ENCODE peak calls at places on chromosomes 7 and 10, in four cellular contexts. One of them, this sample, is unnamed.

GRCh38 chr10:103679096-103679790 is 176.1 kb downstream of the SH3PXD2A start:
- DNase-seq in BE2C: no peak
- DNase-seq in brain microvascular endothelial cell: no peak
- DNase-seq in transverse colon: peak; percentile 50
- DNase-seq in this sample: no peak

GRCh38 chr7:108294595-108294994 is 161.6 kb downstream of the NRCAM start:
- DNase-seq in BE2C: peak; percentile 56
- DNase-seq in transverse colon: no peak
- DNase-seq in brain microvascular endothelial cell: no peak
- DNase-seq in this sample: no peak

GRCh38 chr10:36559412-36559811 is 566.0 kb upstream of the ANKRD30A start:
- DNase-seq in BE2C: no peak
- DNase-seq in brain microvascular endothelial cell: peak; percentile 20
- DNase-seq in transverse colon: no peak
- DNase-seq in this sample: no peak

GRCh38 chr7:69620063-69620462 is 21.8 kb downstream of the AUTS2 start:
- DNase-seq in transverse colon: no peak
- DNase-seq in BE2C: no peak
- DNase-seq in brain microvascular endothelial cell: no peak
- DNase-seq in this sample: no peak

GRCh38 chr10:1635340-1635739 is 102.0 kb downstream of the ADARB2 start:
- DNase-seq in BE2C: no peak
- DNase-seq in brain microvascular endothelial cell: no peak
- DNase-seq in transverse colon: no peak
- DNase-seq in this sample: no peak

GRCh38 chr7:114645451-114645850 is 230.8 kb downstream of the FOXP2 start:
- DNase-seq in BE2C: no peak
- DNase-seq in brain microvascular endothelial cell: no peak
- DNase-seq in transverse colon: no peak
- DNase-seq in this sample: no peak

GRCh38 chr7:8125680-8126444 is 136.1 kb downstream of the ICA1 start:
- DNase-seq in BE2C: no peak
- DNase-seq in transverse colon: peak; percentile 42
- DNase-seq in brain microvascular endothelial cell: no peak
- DNase-seq in this sample: no peak

GRCh38 chr10:98423691-98424120 is 8.7 kb upstream of the PYROXD2 start:
- DNase-seq in brain microvascular endothelial cell: no peak
- DNase-seq in transverse colon: no peak
- DNase-seq in BE2C: no peak
- DNase-seq in this sample: no peak

GRCh38 chr10:8086315-8086714 is 31.8 kb downstream of the GATA3 start:
- DNase-seq in BE2C: no peak
- DNase-seq in brain microvascular endothelial cell: no peak
- DNase-seq in transverse colon: no peak
- DNase-seq in this sample: no peak

GRCh38 chr7:99969298-99969697 is 6.5 kb downstream of the AZGP1 start:
- DNase-seq in BE2C: no peak
- DNase-seq in brain microvascular endothelial cell: no peak
- DNase-seq in transverse colon: no peak
- DNase-seq in this sample: no peak
- H3K4me3 ChIP-seq in BE2C: no peak overlapping the region
- H3K4me3 ChIP-seq in brain microvascular endothelial cell: no peak overlapping the region
- H3K4me3 ChIP-seq in transverse colon: no peak overlapping the region
- H3K4me3 ChIP-seq in this sample: no peak overlapping the region

GRCh38 chr10:93570383-93570782 is 3.9 kb downstream of the FFAR4 start:
- DNase-seq in BE2C: no peak
- DNase-seq in transverse colon: no peak
- DNase-seq in brain microvascular endothelial cell: no peak
- DNase-seq in this sample: no peak

GRCh38 chr10:93565421-93565820 is 1.0 kb upstream of the FFAR4 start:
- DNase-seq in BE2C: no peak
- DNase-seq in transverse colon: no peak
- DNase-seq in brain microvascular endothelial cell: no peak
- DNase-seq in this sample: no peak

GRCh38 chr10:93566435-93567276 is at the start of gene FFAR4:
- DNase-seq in transverse colon: peak; percentile 58
- DNase-seq in brain microvascular endothelial cell: no peak
- DNase-seq in BE2C: no peak
- DNase-seq in this sample: peak; percentile 67

GRCh38 chr10:93567277-93568104 is 1.0 kb downstream of the FFAR4 start:
- DNase-seq in transverse colon: no peak
- DNase-seq in brain microvascular endothelial cell: no peak
- DNase-seq in BE2C: no peak
- DNase-seq in this sample: no peak

GRCh38 chr10:93568105-93568390 is 1.6 kb downstream of the FFAR4 start:
- DNase-seq in brain microvascular endothelial cell: no peak
- DNase-seq in transverse colon: no peak
- DNase-seq in BE2C: no peak
- DNase-seq in this sample: no peak
- H3K4me3 ChIP-seq in brain microvascular endothelial cell: no peak overlapping the region
- H3K4me3 ChIP-seq in transverse colon: peak overlapping the region; percentile 50
- H3K4me3 ChIP-seq in BE2C: no peak overlapping the region
- H3K4me3 ChIP-seq in this sample: peak overlapping the region; percentile 56

DNA sequence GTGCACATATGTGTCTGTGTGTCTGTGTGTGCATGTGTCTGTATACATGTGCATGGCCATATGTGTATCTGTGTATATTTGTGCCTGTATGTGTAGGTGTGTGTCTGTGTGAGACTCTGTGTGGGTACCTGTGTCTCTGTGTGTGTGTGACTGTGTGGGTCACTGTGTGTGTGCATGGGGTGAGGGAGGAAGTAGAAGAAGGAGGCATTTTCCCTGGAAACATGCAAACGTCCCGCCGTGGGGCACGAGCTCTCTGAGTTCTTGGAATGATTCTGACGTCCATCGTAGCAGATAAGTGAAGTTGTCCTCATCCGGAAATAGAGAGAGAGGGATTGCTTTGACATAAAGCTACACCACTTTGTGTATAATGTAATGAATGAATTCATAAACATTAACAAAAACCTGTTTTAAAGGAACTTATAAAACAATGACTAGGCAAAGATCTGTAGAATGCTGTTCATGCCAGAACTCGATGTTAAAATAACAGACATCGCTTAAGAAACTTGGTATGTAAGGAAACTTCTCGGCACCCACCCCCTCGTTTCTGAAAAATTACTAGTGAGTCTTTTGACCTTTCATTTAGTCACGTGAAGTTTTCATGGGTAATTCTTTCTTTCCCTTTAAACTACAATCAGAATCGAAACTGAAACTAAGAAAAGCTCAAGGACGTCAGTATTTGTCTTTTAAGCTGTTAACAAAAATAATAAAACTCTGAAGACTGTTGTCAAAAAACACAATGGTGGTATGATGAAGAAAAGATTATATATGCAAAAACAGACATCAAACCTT is 43.6 kb upstream of the KLF6 start:
- DNase-seq in brain microvascular endothelial cell: peak; percentile 73
- DNase-seq in transverse colon: no peak
- DNase-seq in BE2C: no peak
- DNase-seq in this sample: no peak
- H3K4me3 ChIP-seq in brain microvascular endothelial cell: peak overlapping the region; percentile 33
- H3K4me3 ChIP-seq in transverse colon: peak overlapping the region; percentile 41
- H3K4me3 ChIP-seq in BE2C: no peak overlapping the region
- H3K4me3 ChIP-seq in this sample: no peak overlapping the region

GRCh38 chr7:101853684-101854083 is 36.3 kb downstream of the CUX1 start:
- DNase-seq in transverse colon: no peak
- DNase-seq in BE2C: no peak
- DNase-seq in brain microvascular endothelial cell: no peak
- DNase-seq in this sample: no peak
- H3K4me3 ChIP-seq in transverse colon: no peak overlapping the region
- H3K4me3 ChIP-seq in BE2C: no peak overlapping the region
- H3K4me3 ChIP-seq in brain microvascular endothelial cell: no peak overlapping the region
- H3K4me3 ChIP-seq in this sample: no peak overlapping the region

GRCh38 chr7:85396676-85397075 is 209.8 kb upstream of the SEMA3D start:
- DNase-seq in BE2C: no peak
- DNase-seq in transverse colon: no peak
- DNase-seq in brain microvascular endothelial cell: no peak
- DNase-seq in this sample: no peak

DNA sequence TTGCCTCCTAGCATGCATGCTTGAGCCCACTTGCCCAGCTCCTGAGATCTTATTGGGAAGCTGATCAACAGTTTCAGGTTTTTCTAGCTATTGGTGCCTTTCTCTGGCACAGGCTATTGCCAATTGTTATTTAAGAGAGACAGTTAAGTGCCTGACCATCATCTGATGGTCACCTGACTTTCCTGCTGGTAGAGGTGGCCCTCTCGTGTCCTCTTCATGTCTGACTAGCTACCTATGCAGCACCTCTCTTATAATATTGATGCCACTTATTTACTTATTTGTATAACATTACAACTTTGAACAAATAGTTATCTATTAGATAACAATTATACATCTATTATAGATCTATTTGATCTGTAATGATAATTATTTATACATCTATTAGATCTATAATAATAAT is 205.9 kb upstream of the SEMA3D start:
- DNase-seq in transverse colon: no peak
- DNase-seq in BE2C: no peak
- DNase-seq in brain microvascular endothelial cell: no peak
- DNase-seq in this sample: no peak
- H3K4me3 ChIP-seq in transverse colon: no peak overlapping the region
- H3K4me3 ChIP-seq in BE2C: no peak overlapping the region
- H3K4me3 ChIP-seq in brain microvascular endothelial cell: no peak overlapping the region
- H3K4me3 ChIP-seq in this sample: no peak overlapping the region

DNA sequence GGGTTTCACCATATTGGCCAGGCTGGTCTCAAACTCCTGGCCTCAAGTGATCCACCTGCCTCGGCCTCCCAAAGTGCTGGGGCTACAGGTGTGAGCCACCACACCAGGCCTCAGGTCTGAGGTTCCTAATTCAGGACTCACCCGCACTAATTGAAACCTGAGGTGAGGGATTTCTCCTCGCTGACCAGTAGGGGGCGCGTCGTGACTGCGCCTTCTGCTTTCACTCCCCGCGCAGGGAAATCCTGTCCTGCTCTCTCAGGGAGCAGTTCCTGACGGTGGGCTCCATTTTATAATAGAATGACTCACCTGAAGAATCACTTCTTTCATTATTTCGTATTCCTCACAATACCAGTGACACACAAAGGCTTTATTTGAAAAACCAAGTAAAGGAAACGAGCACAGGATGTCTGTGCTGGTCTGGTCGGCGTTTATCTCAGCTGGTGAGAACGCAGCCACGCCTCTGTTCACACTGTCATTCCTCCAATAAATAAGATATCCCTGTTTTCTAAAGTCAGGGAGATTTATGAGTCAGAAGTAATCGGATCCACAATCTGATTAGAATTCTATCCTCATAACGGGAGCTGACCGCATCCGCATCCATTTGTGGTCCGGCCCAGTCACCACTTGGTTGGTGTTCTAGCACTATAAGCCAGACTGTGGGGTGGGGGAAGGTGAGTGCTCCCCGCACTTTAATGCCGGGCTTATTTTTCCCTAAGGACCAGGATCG is 35.4 kb downstream of the BAG3 start:
- DNase-seq in transverse colon: peak; percentile 82
- DNase-seq in BE2C: peak; percentile 75
- DNase-seq in brain microvascular endothelial cell: peak; percentile 95
- DNase-seq in this sample: peak; percentile 88
- H3K4me3 ChIP-seq in transverse colon: peak overlapping the region; percentile 30
- H3K4me3 ChIP-seq in BE2C: no peak overlapping the region
- H3K4me3 ChIP-seq in brain microvascular endothelial cell: peak overlapping the region; percentile 52
- H3K4me3 ChIP-seq in this sample: peak overlapping the region; percentile 50

DNA sequence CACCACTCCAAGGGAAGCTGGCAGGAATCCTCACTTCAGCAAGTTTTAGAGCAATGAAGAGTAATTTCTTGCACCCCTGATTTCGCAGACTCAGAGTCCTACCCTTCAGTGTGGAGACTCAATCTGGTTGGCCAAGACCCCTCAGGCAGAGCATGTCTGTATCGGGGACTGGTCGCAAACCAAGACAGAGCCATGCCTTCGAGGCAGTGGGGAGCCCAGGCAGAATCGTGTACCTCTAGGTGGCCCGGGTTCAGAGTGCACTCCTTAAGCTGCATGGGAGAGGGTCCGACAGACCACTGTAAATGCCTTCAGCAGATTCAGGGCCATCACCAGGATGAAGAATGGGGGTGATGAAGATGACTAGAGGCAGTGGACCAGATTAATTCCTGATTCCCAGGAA is 94.9 kb downstream of the STRA8 start:
- DNase-seq in brain microvascular endothelial cell: no peak
- DNase-seq in BE2C: no peak
- DNase-seq in transverse colon: no peak
- DNase-seq in this sample: no peak
- H3K4me3 ChIP-seq in brain microvascular endothelial cell: no peak overlapping the region
- H3K4me3 ChIP-seq in BE2C: no peak overlapping the region
- H3K4me3 ChIP-seq in transverse colon: no peak overlapping the region
- H3K4me3 ChIP-seq in this sample: no peak overlapping the region

DNA sequence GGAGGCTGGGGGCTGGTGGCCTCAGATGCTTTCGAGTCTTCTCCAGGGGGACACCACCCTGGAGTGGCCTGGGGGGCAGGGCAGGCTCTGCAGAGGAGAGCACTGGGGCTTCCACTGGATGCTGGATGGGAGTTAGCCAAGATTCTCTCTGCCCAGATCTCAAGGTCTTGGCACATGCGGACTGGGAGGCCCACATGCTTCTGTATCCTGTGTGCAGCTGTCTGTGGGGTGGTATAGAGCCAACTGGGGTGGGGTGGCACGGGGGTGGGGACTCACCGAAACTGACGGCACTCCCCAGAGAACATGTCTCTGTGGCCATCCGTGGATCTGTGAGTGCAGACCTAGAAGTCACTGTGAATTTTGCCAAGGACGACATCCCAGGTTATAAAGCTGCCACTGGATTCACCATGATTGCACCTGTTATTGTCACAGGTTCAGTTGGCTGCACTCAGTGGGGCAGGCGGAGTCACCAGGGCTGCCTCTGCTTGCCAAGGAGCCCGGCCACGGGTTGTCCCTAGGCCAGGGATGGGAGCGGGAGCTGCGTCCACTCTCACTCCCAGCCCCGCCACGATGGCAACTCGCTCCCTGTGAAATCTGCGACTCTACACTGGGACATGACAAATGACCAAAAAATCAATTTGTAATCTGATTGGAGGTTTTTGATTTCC is 131.4 kb downstream of the EBF3 start:
- DNase-seq in transverse colon: no peak
- DNase-seq in BE2C: no peak
- DNase-seq in brain microvascular endothelial cell: no peak
- DNase-seq in this sample: no peak
- H3K4me3 ChIP-seq in transverse colon: no peak overlapping the region
- H3K4me3 ChIP-seq in BE2C: no peak overlapping the region
- H3K4me3 ChIP-seq in brain microvascular endothelial cell: no peak overlapping the region
- H3K4me3 ChIP-seq in this sample: no peak overlapping the region

This sample was measured in PC-9.